ENCODE peak calls at places on chromosomes 2 and 18, in seven cellular contexts. One of them, this sample, is unnamed.

GRCh38 chr2:7035884-7036283 is 118.7 kb downstream of the RNF144A start:
- DNase-seq in GM23338: no peak
- DNase-seq in DND-41: no peak
- DNase-seq in PC-9: no peak
- DNase-seq in HepG2: no peak
- DNase-seq in fibroblast of lung: no peak
- DNase-seq in GM23248: no peak
- DNase-seq in this sample: no peak

GRCh38 chr2:75284345-75284744 is 85.0 kb upstream of the TACR1 start:
- DNase-seq in fibroblast of lung: no peak
- DNase-seq in DND-41: no peak
- DNase-seq in PC-9: no peak
- DNase-seq in HepG2: no peak
- DNase-seq in GM23338: no peak
- DNase-seq in GM23248: no peak
- DNase-seq in this sample: no peak

GRCh38 chr2:160397530-160397865 is 96.1 kb downstream of the RBMS1 start:
- DNase-seq in PC-9: no peak
- DNase-seq in GM23248: peak; percentile 70
- DNase-seq in DND-41: no peak
- DNase-seq in HepG2: no peak
- DNase-seq in GM23338: peak; percentile 61
- DNase-seq in fibroblast of lung: no peak
- DNase-seq in this sample: peak; percentile 61

GRCh38 chr18:5106730-5107129 is 90.3 kb downstream of the AKAIN1 start:
- DNase-seq in PC-9: no peak
- DNase-seq in GM23338: peak; percentile 60
- DNase-seq in DND-41: no peak
- DNase-seq in fibroblast of lung: no peak
- DNase-seq in GM23248: peak; percentile 7
- DNase-seq in HepG2: no peak
- DNase-seq in this sample: no peak

GRCh38 chr2:8203354-8203753 is 478.5 kb upstream of the ID2 start:
- DNase-seq in GM23248: no peak
- DNase-seq in DND-41: no peak
- DNase-seq in PC-9: no peak
- DNase-seq in HepG2: no peak
- DNase-seq in fibroblast of lung: no peak
- DNase-seq in GM23338: no peak
- DNase-seq in this sample: no peak

GRCh38 chr2:58098254-58099096 is 51.9 kb downstream of the VRK2 start:
- DNase-seq in GM23338: no peak
- DNase-seq in PC-9: no peak
- DNase-seq in DND-41: no peak
- DNase-seq in GM23248: peak; percentile 64
- DNase-seq in fibroblast of lung: peak; percentile 65
- DNase-seq in HepG2: no peak
- DNase-seq in this sample: peak; percentile 33

GRCh38 chr2:150141241-150142001 is 346.0 kb downstream of the RND3 start:
- DNase-seq in fibroblast of lung: no peak
- DNase-seq in DND-41: peak; percentile 23
- DNase-seq in GM23248: peak; percentile 24
- DNase-seq in HepG2: no peak
- DNase-seq in PC-9: no peak
- DNase-seq in GM23338: no peak
- DNase-seq in this sample: no peak

GRCh38 chr2:170455617-170456426 is 259.3 kb upstream of the SP5 start:
- DNase-seq in HepG2: peak; percentile 98
- DNase-seq in fibroblast of lung: peak; percentile 22
- DNase-seq in GM23338: no peak
- DNase-seq in GM23248: no peak
- DNase-seq in PC-9: no peak
- DNase-seq in DND-41: no peak
- DNase-seq in this sample: no peak

GRCh38 chr18:47587587-47587986 is 336.1 kb upstream of the SKOR2 start:
- DNase-seq in GM23248: no peak
- DNase-seq in fibroblast of lung: no peak
- DNase-seq in HepG2: no peak
- DNase-seq in PC-9: no peak
- DNase-seq in DND-41: no peak
- DNase-seq in GM23338: no peak
- DNase-seq in this sample: no peak

GRCh38 chr2:129377078-129377469 is 602.4 kb upstream of the RAB6C start:
- DNase-seq in HepG2: no peak
- DNase-seq in PC-9: no peak
- DNase-seq in GM23248: no peak
- DNase-seq in fibroblast of lung: no peak
- DNase-seq in GM23338: no peak
- DNase-seq in DND-41: no peak
- DNase-seq in this sample: no peak

GRCh38 chr18:63307555-63308200 is 11.9 kb downstream of the BCL2 start:
- DNase-seq in GM23338: no peak
- DNase-seq in HepG2: no peak
- DNase-seq in fibroblast of lung: peak; percentile 15
- DNase-seq in DND-41: no peak
- DNase-seq in PC-9: no peak
- DNase-seq in GM23248: peak; percentile 16
- DNase-seq in this sample: peak; percentile 12

GRCh38 chr2:69366-70344 is 23.4 kb upstream of the FAM110C start:
- DNase-seq in fibroblast of lung: no peak
- DNase-seq in DND-41: no peak
- DNase-seq in GM23248: no peak
- DNase-seq in PC-9: peak; percentile 68
- DNase-seq in GM23338: peak; percentile 28
- DNase-seq in HepG2: peak; percentile 16
- DNase-seq in this sample: no peak

GRCh38 chr2:236173734-236174607 is 5.8 kb upstream of the GBX2 start:
- DNase-seq in HepG2: no peak
- DNase-seq in DND-41: no peak
- DNase-seq in GM23248: no peak
- DNase-seq in fibroblast of lung: no peak
- DNase-seq in GM23338: peak; percentile 26
- DNase-seq in PC-9: no peak
- DNase-seq in this sample: no peak

GRCh38 chr2:60515751-60516226 is 37.7 kb downstream of the BCL11A start:
- DNase-seq in fibroblast of lung: peak; percentile 57
- DNase-seq in GM23248: peak; percentile 96
- DNase-seq in GM23338: no peak
- DNase-seq in HepG2: no peak
- DNase-seq in PC-9: no peak
- DNase-seq in DND-41: no peak
- DNase-seq in this sample: peak; percentile 95

GRCh38 chr18:48456838-48457237 is 47.7 kb upstream of the ZBTB7C start:
- DNase-seq in GM23248: no peak
- DNase-seq in DND-41: no peak
- DNase-seq in GM23338: no peak
- DNase-seq in fibroblast of lung: no peak
- DNase-seq in HepG2: no peak
- DNase-seq in PC-9: no peak
- DNase-seq in this sample: no peak

GRCh38 chr2:203951366-203951902 is 14.9 kb downstream of the ICOS start:
- DNase-seq in GM23248: no peak
- DNase-seq in DND-41: peak; percentile 83
- DNase-seq in HepG2: no peak
- DNase-seq in PC-9: no peak
- DNase-seq in GM23338: no peak
- DNase-seq in fibroblast of lung: no peak
- DNase-seq in this sample: no peak

GRCh38 chr2:168801961-168802824 is at the start of gene NOSTRIN:
- DNase-seq in fibroblast of lung: peak; percentile 63
- DNase-seq in PC-9: no peak
- DNase-seq in GM23338: no peak
- DNase-seq in HepG2: peak; percentile 14
- DNase-seq in DND-41: no peak
- DNase-seq in GM23248: peak; percentile 38
- DNase-seq in this sample: peak; percentile 80

GRCh38 chr18:49006641-49007136 is 55.9 kb upstream of the SMAD7 start:
- DNase-seq in HepG2: no peak
- DNase-seq in DND-41: no peak
- DNase-seq in GM23248: peak; percentile 45
- DNase-seq in GM23338: peak; percentile 30
- DNase-seq in PC-9: no peak
- DNase-seq in fibroblast of lung: no peak
- DNase-seq in this sample: peak; percentile 53

GRCh38 chr18:74508366-74508765 is 12.2 kb downstream of the CNDP2 start:
- DNase-seq in HepG2: no peak
- DNase-seq in GM23338: no peak
- DNase-seq in GM23248: no peak
- DNase-seq in PC-9: no peak
- DNase-seq in DND-41: no peak
- DNase-seq in fibroblast of lung: no peak
- DNase-seq in this sample: no peak

GRCh38 chr2:154425999-154426398 is 272.5 kb upstream of the KCNJ3 start:
- DNase-seq in HepG2: no peak
- DNase-seq in PC-9: no peak
- DNase-seq in GM23248: no peak
- DNase-seq in GM23338: no peak
- DNase-seq in DND-41: no peak
- DNase-seq in fibroblast of lung: no peak
- DNase-seq in this sample: no peak

GRCh38 chr2:198917926-198918325 is 539.8 kb downstream of the SATB2 start:
- DNase-seq in GM23338: no peak
- DNase-seq in DND-41: no peak
- DNase-seq in HepG2: no peak
- DNase-seq in GM23248: no peak
- DNase-seq in fibroblast of lung: no peak
- DNase-seq in PC-9: no peak
- DNase-seq in this sample: no peak
- H3K27ac ChIP-seq in GM23338: no peak overlapping the region
- H3K27ac ChIP-seq in DND-41: no peak overlapping the region
- H3K27ac ChIP-seq in HepG2: no peak overlapping the region
- H3K27ac ChIP-seq in GM23248: no peak overlapping the region
- H3K27ac ChIP-seq in fibroblast of lung: no peak overlapping the region
- H3K27ac ChIP-seq in PC-9: no peak overlapping the region
- H3K27ac ChIP-seq in this sample: no peak overlapping the region

DNA sequence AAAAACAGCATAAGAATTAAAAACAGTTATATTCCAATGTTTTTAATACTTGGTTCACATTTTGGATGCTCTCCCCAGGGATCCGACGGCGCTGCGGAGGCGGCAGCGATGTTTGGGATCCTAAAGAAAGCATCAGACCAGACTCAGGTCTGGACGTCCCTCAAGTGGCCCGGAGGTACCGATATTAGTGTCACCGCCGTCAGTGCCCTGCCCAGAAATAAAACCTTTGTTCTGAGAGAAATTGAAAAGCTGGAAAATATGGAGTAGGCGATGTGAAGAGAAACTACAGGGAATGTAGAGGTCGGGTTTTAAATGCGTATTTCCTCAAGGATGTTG is 645 bp upstream of the TBC1D8 start:
- DNase-seq in GM23248: no peak
- DNase-seq in DND-41: no peak
- DNase-seq in HepG2: no peak
- DNase-seq in PC-9: no peak
- DNase-seq in fibroblast of lung: no peak
- DNase-seq in GM23338: no peak
- DNase-seq in this sample: no peak
- TF ChIP-seq EZH2 in GM23248: no peak
- TF ChIP-seq EZH2 in DND-41: no peak
- TF ChIP-seq EZH2 in HepG2: no peak
- TF ChIP-seq EZH2 in PC-9: no peak
- TF ChIP-seq EZH2 in fibroblast of lung: no peak
- TF ChIP-seq EZH2 in GM23338: no peak
- TF ChIP-seq EZH2 in this sample: no peak

GRCh38 chr2:101263377-101263800 is 10.7 kb downstream of the CNOT11 start:
- DNase-seq in HepG2: peak; percentile 85
- DNase-seq in GM23248: no peak
- DNase-seq in PC-9: no peak
- DNase-seq in fibroblast of lung: no peak
- DNase-seq in DND-41: no peak
- DNase-seq in GM23338: no peak
- DNase-seq in this sample: no peak

GRCh38 chr2:101264360-101264939 is 11.8 kb downstream of the CNOT11 start:
- DNase-seq in fibroblast of lung: no peak
- DNase-seq in GM23248: no peak
- DNase-seq in DND-41: no peak
- DNase-seq in PC-9: no peak
- DNase-seq in GM23338: no peak
- DNase-seq in HepG2: no peak
- DNase-seq in this sample: no peak

GRCh38 chr2:101262142-101262541 is 9.5 kb downstream of the CNOT11 start:
- DNase-seq in HepG2: no peak
- DNase-seq in PC-9: no peak
- DNase-seq in fibroblast of lung: no peak
- DNase-seq in GM23248: no peak
- DNase-seq in GM23338: no peak
- DNase-seq in DND-41: no peak
- DNase-seq in this sample: no peak

GRCh38 chr2:101267671-101268656 is 15.3 kb downstream of the CNOT11 start:
- DNase-seq in DND-41: no peak
- DNase-seq in PC-9: no peak
- DNase-seq in GM23248: no peak
- DNase-seq in fibroblast of lung: no peak
- DNase-seq in HepG2: no peak
- DNase-seq in GM23338: no peak
- DNase-seq in this sample: no peak

DNA sequence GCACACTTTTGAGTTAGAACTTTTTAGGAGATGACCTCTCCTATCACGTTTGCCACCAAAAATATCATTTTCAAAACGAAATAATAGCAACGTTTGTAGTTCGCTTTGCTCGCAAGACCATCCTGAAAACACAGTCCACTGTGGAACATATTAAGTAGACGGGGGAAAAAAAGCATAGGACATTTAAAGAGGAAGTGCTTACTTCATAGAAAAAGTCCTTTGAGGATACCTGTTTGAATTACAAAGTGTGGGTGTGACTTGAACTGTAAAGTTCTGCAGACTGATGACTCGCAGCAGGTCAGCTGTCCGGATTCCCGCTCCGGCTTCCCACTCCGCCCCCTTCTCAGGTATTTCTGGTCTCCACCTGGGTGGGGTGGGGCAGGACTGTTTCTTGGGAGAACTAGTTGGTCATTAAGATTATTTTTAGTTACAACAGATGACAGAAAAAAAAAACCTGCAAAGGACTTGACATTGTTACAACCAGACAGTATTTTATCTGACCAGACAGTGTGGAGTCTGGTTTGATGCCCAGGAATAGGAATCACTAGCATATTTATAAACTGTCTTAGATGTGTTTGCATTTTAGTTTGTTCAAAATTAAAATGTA is 13.3 kb downstream of the CNOT11 start:
- DNase-seq in PC-9: peak; percentile 80
- DNase-seq in fibroblast of lung: no peak
- DNase-seq in GM23338: peak; percentile 31
- DNase-seq in HepG2: no peak
- DNase-seq in DND-41: no peak
- DNase-seq in GM23248: no peak
- DNase-seq in this sample: no peak
- H4K20me1 ChIP-seq in PC-9: peaks cover 21% of the 10 kb centered on the region
- H4K20me1 ChIP-seq in fibroblast of lung: no peaks in the 10 kb centered on the region
- H4K20me1 ChIP-seq in GM23338: peaks cover 4% of the 10 kb centered on the region
- H4K20me1 ChIP-seq in HepG2: no peaks in the 10 kb centered on the region
- H4K20me1 ChIP-seq in DND-41: peaks cover 14% of the 10 kb centered on the region
- H4K20me1 ChIP-seq in GM23248: no peaks in the 10 kb centered on the region
- H4K20me1 ChIP-seq in this sample: peaks cover 6% of the 10 kb centered on the region

DNA sequence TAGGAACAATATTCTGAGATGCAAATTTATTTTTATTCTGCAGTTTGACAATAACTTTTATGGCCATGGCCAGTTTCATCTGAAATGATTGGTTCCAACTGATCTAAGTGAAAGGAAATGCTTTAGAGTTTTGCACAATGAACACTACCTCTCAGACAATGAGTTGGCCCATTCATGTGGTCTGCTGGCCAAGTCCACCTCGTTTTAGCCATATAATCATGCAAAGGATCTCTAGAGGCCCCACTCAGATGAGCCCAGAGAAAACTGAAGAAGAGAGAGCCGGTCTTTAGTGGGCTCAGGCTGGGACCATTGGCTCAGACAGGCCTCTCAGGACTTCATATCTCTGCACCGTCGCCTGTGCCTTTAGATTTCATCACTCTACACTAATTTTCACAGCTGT is 254.7 kb downstream of the MREG start:
- DNase-seq in GM23338: no peak
- DNase-seq in PC-9: no peak
- DNase-seq in fibroblast of lung: no peak
- DNase-seq in DND-41: no peak
- DNase-seq in HepG2: no peak
- DNase-seq in GM23248: peak; percentile 82
- DNase-seq in this sample: peak; percentile 86
- H3K27ac ChIP-seq in GM23338: no peak overlapping the region
- H3K27ac ChIP-seq in PC-9: no peak overlapping the region
- H3K27ac ChIP-seq in fibroblast of lung: no peak overlapping the region
- H3K27ac ChIP-seq in DND-41: no peak overlapping the region
- H3K27ac ChIP-seq in HepG2: no peak overlapping the region
- H3K27ac ChIP-seq in GM23248: peak overlapping the region; percentile 77
- H3K27ac ChIP-seq in this sample: peak overlapping the region; percentile 48

This sample was measured in astrocyte.